ENCODE peak calls at places on chromosomes 11 and 22, in four cellular contexts. One of them, this sample, is unnamed.
A peak's percentile ranks its signal among the peaks of the same experiment; 100 is the strongest.

GRCh38 chr11:131108780-131109179 is 192.5 kb upstream of the SNX19 start:
- DNase-seq in fibroblast of lung: no peak
- DNase-seq in H4: no peak
- DNase-seq in iPS DF 6.9: no peak
- DNase-seq in this sample: no peak

GRCh38 chr11:91239359-91239758 is 985.3 kb upstream of the FAT3 start:
- DNase-seq in fibroblast of lung: no peak
- DNase-seq in H4: no peak
- DNase-seq in iPS DF 6.9: no peak
- DNase-seq in this sample: no peak

GRCh38 chr11:95714853-95715776 is 74.5 kb downstream of the FAM76B start:
- DNase-seq in fibroblast of lung: no peak
- DNase-seq in H4: no peak
- DNase-seq in iPS DF 6.9: no peak
- DNase-seq in this sample: no peak

GRCh38 chr22:38295863-38296262 is 21.4 kb downstream of the CSNK1E start:
- DNase-seq in fibroblast of lung: no peak
- DNase-seq in H4: no peak
- DNase-seq in iPS DF 6.9: no peak
- DNase-seq in this sample: no peak

GRCh38 chr22:30212363-30212995 is 34.1 kb downstream of the LIF start:
- DNase-seq in fibroblast of lung: peak; percentile 90
- DNase-seq in H4: peak; percentile 90
- DNase-seq in iPS DF 6.9: no peak
- DNase-seq in this sample: peak; percentile 92

GRCh38 chr11:84899740-84900139 is 727.4 kb downstream of the DLG2 start:
- DNase-seq in fibroblast of lung: no peak
- DNase-seq in H4: peak; percentile 14
- DNase-seq in iPS DF 6.9: no peak
- DNase-seq in this sample: peak; percentile 3

GRCh38 chr22:27383896-27384295 is 417.7 kb downstream of the MN1 start:
- DNase-seq in fibroblast of lung: no peak
- DNase-seq in H4: no peak
- DNase-seq in iPS DF 6.9: no peak
- DNase-seq in this sample: no peak

GRCh38 chr11:35210886-35211546 is 72.0 kb downstream of the CD44 start:
- DNase-seq in fibroblast of lung: no peak
- DNase-seq in H4: no peak
- DNase-seq in iPS DF 6.9: no peak
- DNase-seq in this sample: no peak

GRCh38 chr11:21646351-21646750 is 546.5 kb upstream of the ANO5 start:
- DNase-seq in fibroblast of lung: no peak
- DNase-seq in H4: no peak
- DNase-seq in iPS DF 6.9: no peak
- DNase-seq in this sample: no peak

GRCh38 chr22:24474221-24474620 is 20.9 kb upstream of the UPB1 start:
- DNase-seq in fibroblast of lung: peak; percentile 68
- DNase-seq in H4: peak; percentile 48
- DNase-seq in iPS DF 6.9: no peak
- DNase-seq in this sample: peak; percentile 55

GRCh38 chr11:23278121-23278520 is 417.8 kb upstream of the CCDC179 start:
- DNase-seq in fibroblast of lung: peak; percentile 22
- DNase-seq in H4: no peak
- DNase-seq in iPS DF 6.9: no peak
- DNase-seq in this sample: peak; percentile 16

GRCh38 chr22:45742866-45743450 is 71.3 kb downstream of the ATXN10 start:
- DNase-seq in fibroblast of lung: peak; percentile 89
- DNase-seq in H4: peak; percentile 76
- DNase-seq in iPS DF 6.9: no peak
- DNase-seq in this sample: no peak

GRCh38 chr22:26743149-26743548 is 85.8 kb downstream of the MIAT start:
- DNase-seq in fibroblast of lung: no peak
- DNase-seq in H4: no peak
- DNase-seq in iPS DF 6.9: no peak
- DNase-seq in this sample: no peak

GRCh38 chr11:95082576-95083001 is 7.1 kb upstream of the ENDOD1 start:
- DNase-seq in fibroblast of lung: no peak
- DNase-seq in H4: no peak
- DNase-seq in iPS DF 6.9: no peak
- DNase-seq in this sample: no peak

GRCh38 chr22:25564320-25564978 is at the start of gene GRK3:
- DNase-seq in fibroblast of lung: peak; percentile 39
- DNase-seq in H4: peak; percentile 44
- DNase-seq in iPS DF 6.9: peak; percentile 31
- DNase-seq in this sample: peak; percentile 54

GRCh38 chr11:125496465-125496817 is 376 bp upstream of the FEZ1 start:
- DNase-seq in fibroblast of lung: no peak
- DNase-seq in H4: no peak
- DNase-seq in iPS DF 6.9: no peak
- DNase-seq in this sample: no peak

GRCh38 chr11:44863231-44863630 is 87.5 kb downstream of the TP53I11 start:
- DNase-seq in fibroblast of lung: no peak
- DNase-seq in H4: no peak
- DNase-seq in iPS DF 6.9: no peak
- DNase-seq in this sample: no peak

GRCh38 chr11:129866328-129866727 is 29.1 kb downstream of the NFRKB start:
- DNase-seq in fibroblast of lung: no peak
- DNase-seq in H4: no peak
- DNase-seq in iPS DF 6.9: no peak
- DNase-seq in this sample: no peak

GRCh38 chr11:1088927-1089737 is 14.5 kb downstream of the MUC2 start:
- DNase-seq in fibroblast of lung: no peak
- DNase-seq in H4: no peak
- DNase-seq in iPS DF 6.9: no peak
- DNase-seq in this sample: no peak

GRCh38 chr11:36945384-36945783 is 347.3 kb upstream of the RAG2 start:
- DNase-seq in fibroblast of lung: peak; percentile 13
- DNase-seq in H4: peak; percentile 30
- DNase-seq in iPS DF 6.9: no peak
- DNase-seq in this sample: peak; percentile 36

GRCh38 chr11:43984519-43985385 is 42.3 kb downstream of the C11orf96 start:
- DNase-seq in fibroblast of lung: no peak
- DNase-seq in H4: no peak
- DNase-seq in iPS DF 6.9: no peak
- DNase-seq in this sample: peak; percentile 70